ENCODE peak calls at places on chromosomes 3 and 15, in eight cellular contexts. One of them, this sample, is unnamed.

GRCh38 chr3:1987983-1988382 is 110.7 kb upstream of the CNTN4 start:
- DNase-seq in stomach: no peak
- DNase-seq in ACHN: peak; percentile 28
- DNase-seq in stimulated activated naive CD4-positive, alpha-beta T cell treated with Interleukin-2 at 50 U/mL for 16 hours: no peak
- DNase-seq in left cardiac atrium: no peak
- DNase-seq in transverse colon: peak; percentile 28
- DNase-seq in posterior vena cava: no peak
- DNase-seq in HT1080: peak; percentile 48
- DNase-seq in this sample: no peak

GRCh38 chr3:171806200-171807128 is 3.8 kb downstream of the PLD1 start:
- DNase-seq in stomach: no peak
- DNase-seq in ACHN: no peak
- DNase-seq in stimulated activated naive CD4-positive, alpha-beta T cell treated with Interleukin-2 at 50 U/mL for 16 hours: no peak
- DNase-seq in left cardiac atrium: no peak
- DNase-seq in transverse colon: no peak
- DNase-seq in posterior vena cava: no peak
- DNase-seq in HT1080: peak; percentile 69
- DNase-seq in this sample: no peak

GRCh38 chr3:150588027-150588830 is 14.9 kb upstream of the SELENOT start:
- DNase-seq in stomach: no peak
- DNase-seq in ACHN: no peak
- DNase-seq in stimulated activated naive CD4-positive, alpha-beta T cell treated with Interleukin-2 at 50 U/mL for 16 hours: no peak
- DNase-seq in left cardiac atrium: peak; percentile 59
- DNase-seq in transverse colon: no peak
- DNase-seq in posterior vena cava: peak; percentile 65
- DNase-seq in HT1080: no peak
- DNase-seq in this sample: no peak

GRCh38 chr3:46440531-46441294 is 24.0 kb downstream of the LTF start:
- DNase-seq in stomach: no peak
- DNase-seq in ACHN: no peak
- DNase-seq in stimulated activated naive CD4-positive, alpha-beta T cell treated with Interleukin-2 at 50 U/mL for 16 hours: peak; percentile 12
- DNase-seq in left cardiac atrium: no peak
- DNase-seq in transverse colon: peak; percentile 21
- DNase-seq in posterior vena cava: no peak
- DNase-seq in HT1080: no peak
- DNase-seq in this sample: no peak

GRCh38 chr3:190013943-190014924 is 106.5 kb downstream of the P3H2 start:
- DNase-seq in stomach: no peak
- DNase-seq in ACHN: no peak
- DNase-seq in stimulated activated naive CD4-positive, alpha-beta T cell treated with Interleukin-2 at 50 U/mL for 16 hours: no peak
- DNase-seq in left cardiac atrium: no peak
- DNase-seq in transverse colon: no peak
- DNase-seq in posterior vena cava: no peak
- DNase-seq in HT1080: no peak
- DNase-seq in this sample: no peak

GRCh38 chr15:47817825-47818681 is 100.7 kb downstream of the SEMA6D start:
- DNase-seq in stomach: no peak
- DNase-seq in ACHN: no peak
- DNase-seq in stimulated activated naive CD4-positive, alpha-beta T cell treated with Interleukin-2 at 50 U/mL for 16 hours: no peak
- DNase-seq in left cardiac atrium: no peak
- DNase-seq in transverse colon: no peak
- DNase-seq in posterior vena cava: no peak
- DNase-seq in HT1080: no peak
- DNase-seq in this sample: no peak

GRCh38 chr3:104873331-104873730 is 493.4 kb upstream of the ALCAM start:
- DNase-seq in stomach: no peak
- DNase-seq in ACHN: no peak
- DNase-seq in stimulated activated naive CD4-positive, alpha-beta T cell treated with Interleukin-2 at 50 U/mL for 16 hours: no peak
- DNase-seq in left cardiac atrium: no peak
- DNase-seq in transverse colon: no peak
- DNase-seq in posterior vena cava: no peak
- DNase-seq in HT1080: peak; percentile 11
- DNase-seq in this sample: no peak

GRCh38 chr3:32257042-32257441 is 18.6 kb downstream of the CMTM8 start:
- DNase-seq in stomach: no peak
- DNase-seq in ACHN: no peak
- DNase-seq in stimulated activated naive CD4-positive, alpha-beta T cell treated with Interleukin-2 at 50 U/mL for 16 hours: no peak
- DNase-seq in left cardiac atrium: no peak
- DNase-seq in transverse colon: no peak
- DNase-seq in posterior vena cava: no peak
- DNase-seq in HT1080: peak; percentile 69
- DNase-seq in this sample: no peak

GRCh38 chr3:38168988-38169363 is 3.6 kb downstream of the OXSR1 start:
- DNase-seq in stomach: no peak
- DNase-seq in ACHN: no peak
- DNase-seq in stimulated activated naive CD4-positive, alpha-beta T cell treated with Interleukin-2 at 50 U/mL for 16 hours: no peak
- DNase-seq in left cardiac atrium: no peak
- DNase-seq in transverse colon: no peak
- DNase-seq in posterior vena cava: no peak
- DNase-seq in HT1080: peak; percentile 47
- DNase-seq in this sample: no peak

GRCh38 chr3:96538186-96538585 is 276.2 kb upstream of the EPHA6 start:
- DNase-seq in stomach: no peak
- DNase-seq in ACHN: no peak
- DNase-seq in stimulated activated naive CD4-positive, alpha-beta T cell treated with Interleukin-2 at 50 U/mL for 16 hours: no peak
- DNase-seq in left cardiac atrium: no peak
- DNase-seq in transverse colon: no peak
- DNase-seq in posterior vena cava: no peak
- DNase-seq in HT1080: no peak
- DNase-seq in this sample: no peak

GRCh38 chr3:28050895-28051294 is 190.5 kb upstream of the CMC1 start:
- DNase-seq in stomach: no peak
- DNase-seq in ACHN: no peak
- DNase-seq in stimulated activated naive CD4-positive, alpha-beta T cell treated with Interleukin-2 at 50 U/mL for 16 hours: peak; percentile 14
- DNase-seq in left cardiac atrium: no peak
- DNase-seq in transverse colon: peak; percentile 21
- DNase-seq in posterior vena cava: no peak
- DNase-seq in HT1080: peak; percentile 91
- DNase-seq in this sample: peak; percentile 53

GRCh38 chr3:94561094-94561493 is 498.2 kb downstream of the NSUN3 start:
- DNase-seq in stomach: no peak
- DNase-seq in ACHN: no peak
- DNase-seq in stimulated activated naive CD4-positive, alpha-beta T cell treated with Interleukin-2 at 50 U/mL for 16 hours: no peak
- DNase-seq in left cardiac atrium: no peak
- DNase-seq in transverse colon: no peak
- DNase-seq in posterior vena cava: no peak
- DNase-seq in HT1080: no peak
- DNase-seq in this sample: no peak

GRCh38 chr3:195768831-195769303 is 42.9 kb downstream of the MUC4 start:
- DNase-seq in stomach: no peak
- DNase-seq in ACHN: no peak
- DNase-seq in stimulated activated naive CD4-positive, alpha-beta T cell treated with Interleukin-2 at 50 U/mL for 16 hours: no peak
- DNase-seq in left cardiac atrium: no peak
- DNase-seq in transverse colon: no peak
- DNase-seq in posterior vena cava: peak; percentile 76
- DNase-seq in HT1080: peak; percentile 69
- DNase-seq in this sample: no peak

GRCh38 chr15:85473455-85473854 is 93.1 kb downstream of the AKAP13 start:
- DNase-seq in stomach: no peak
- DNase-seq in ACHN: peak; percentile 30
- DNase-seq in stimulated activated naive CD4-positive, alpha-beta T cell treated with Interleukin-2 at 50 U/mL for 16 hours: no peak
- DNase-seq in left cardiac atrium: no peak
- DNase-seq in transverse colon: no peak
- DNase-seq in posterior vena cava: no peak
- DNase-seq in HT1080: peak; percentile 45
- DNase-seq in this sample: no peak

GRCh38 chr3:101567528-101568317 is 6.1 kb downstream of the TRMT10C start:
- DNase-seq in stomach: no peak
- DNase-seq in ACHN: no peak
- DNase-seq in stimulated activated naive CD4-positive, alpha-beta T cell treated with Interleukin-2 at 50 U/mL for 16 hours: peak; percentile 42
- DNase-seq in left cardiac atrium: no peak
- DNase-seq in transverse colon: no peak
- DNase-seq in posterior vena cava: no peak
- DNase-seq in HT1080: no peak
- DNase-seq in this sample: no peak

GRCh38 chr3:13149331-13150203 is 76.3 kb upstream of the IQSEC1 start:
- DNase-seq in stomach: no peak
- DNase-seq in ACHN: no peak
- DNase-seq in stimulated activated naive CD4-positive, alpha-beta T cell treated with Interleukin-2 at 50 U/mL for 16 hours: no peak
- DNase-seq in left cardiac atrium: no peak
- DNase-seq in transverse colon: peak; percentile 4
- DNase-seq in posterior vena cava: peak; percentile 3
- DNase-seq in HT1080: no peak
- DNase-seq in this sample: no peak

GRCh38 chr3:167110906-167111305 is 269.2 kb downstream of the ZBBX start:
- DNase-seq in stomach: no peak
- DNase-seq in ACHN: peak; percentile 42
- DNase-seq in stimulated activated naive CD4-positive, alpha-beta T cell treated with Interleukin-2 at 50 U/mL for 16 hours: no peak
- DNase-seq in left cardiac atrium: peak; percentile 17
- DNase-seq in transverse colon: no peak
- DNase-seq in posterior vena cava: no peak
- DNase-seq in HT1080: peak; percentile 92
- DNase-seq in this sample: peak; percentile 58

GRCh38 chr3:63687569-63688233 is 35.2 kb downstream of the SNTN start:
- DNase-seq in stomach: no peak
- DNase-seq in ACHN: no peak
- DNase-seq in stimulated activated naive CD4-positive, alpha-beta T cell treated with Interleukin-2 at 50 U/mL for 16 hours: no peak
- DNase-seq in left cardiac atrium: no peak
- DNase-seq in transverse colon: no peak
- DNase-seq in posterior vena cava: no peak
- DNase-seq in HT1080: peak; percentile 12
- DNase-seq in this sample: no peak

GRCh38 chr3:120730576-120731542 is 11.5 kb downstream of the RABL3 start:
- DNase-seq in stomach: no peak
- DNase-seq in ACHN: no peak
- DNase-seq in stimulated activated naive CD4-positive, alpha-beta T cell treated with Interleukin-2 at 50 U/mL for 16 hours: no peak
- DNase-seq in left cardiac atrium: no peak
- DNase-seq in transverse colon: no peak
- DNase-seq in posterior vena cava: no peak
- DNase-seq in HT1080: no peak
- DNase-seq in this sample: no peak

GRCh38 chr3:13715167-13715954 is 164.5 kb downstream of the WNT7A start:
- DNase-seq in stomach: peak; percentile 3
- DNase-seq in ACHN: no peak
- DNase-seq in stimulated activated naive CD4-positive, alpha-beta T cell treated with Interleukin-2 at 50 U/mL for 16 hours: no peak
- DNase-seq in left cardiac atrium: no peak
- DNase-seq in transverse colon: no peak
- DNase-seq in posterior vena cava: peak; percentile 51
- DNase-seq in HT1080: no peak
- DNase-seq in this sample: no peak

GRCh38 chr3:195591852-195592251 is 8.1 kb upstream of the APOD start:
- DNase-seq in stomach: no peak
- DNase-seq in ACHN: no peak
- DNase-seq in stimulated activated naive CD4-positive, alpha-beta T cell treated with Interleukin-2 at 50 U/mL for 16 hours: no peak
- DNase-seq in left cardiac atrium: no peak
- DNase-seq in transverse colon: no peak
- DNase-seq in posterior vena cava: no peak
- DNase-seq in HT1080: no peak
- DNase-seq in this sample: no peak

GRCh38 chr3:150958694-150959093 is 13.8 kb downstream of the CLRN1 start:
- DNase-seq in stomach: no peak
- DNase-seq in ACHN: no peak
- DNase-seq in stimulated activated naive CD4-positive, alpha-beta T cell treated with Interleukin-2 at 50 U/mL for 16 hours: no peak
- DNase-seq in left cardiac atrium: no peak
- DNase-seq in transverse colon: no peak
- DNase-seq in posterior vena cava: no peak
- DNase-seq in HT1080: no peak
- DNase-seq in this sample: no peak

GRCh38 chr3:189392969-189393368 is 221.2 kb downstream of the TPRG1 start:
- DNase-seq in stomach: peak; percentile 71
- DNase-seq in ACHN: no peak
- DNase-seq in stimulated activated naive CD4-positive, alpha-beta T cell treated with Interleukin-2 at 50 U/mL for 16 hours: no peak
- DNase-seq in left cardiac atrium: no peak
- DNase-seq in transverse colon: peak; percentile 78
- DNase-seq in posterior vena cava: no peak
- DNase-seq in HT1080: peak; percentile 78
- DNase-seq in this sample: no peak

GRCh38 chr3:50811893-50812292 is 137.2 kb downstream of the DOCK3 start:
- DNase-seq in stomach: no peak
- DNase-seq in ACHN: no peak
- DNase-seq in stimulated activated naive CD4-positive, alpha-beta T cell treated with Interleukin-2 at 50 U/mL for 16 hours: no peak
- DNase-seq in left cardiac atrium: no peak
- DNase-seq in transverse colon: no peak
- DNase-seq in posterior vena cava: no peak
- DNase-seq in HT1080: no peak
- DNase-seq in this sample: no peak

GRCh38 chr15:78316211-78317077 is 17.0 kb upstream of the SKIC8 start:
- DNase-seq in stomach: peak; percentile 61
- DNase-seq in ACHN: no peak
- DNase-seq in stimulated activated naive CD4-positive, alpha-beta T cell treated with Interleukin-2 at 50 U/mL for 16 hours: no peak
- DNase-seq in left cardiac atrium: no peak
- DNase-seq in transverse colon: peak; percentile 81
- DNase-seq in posterior vena cava: peak; percentile 68
- DNase-seq in HT1080: no peak
- DNase-seq in this sample: peak; percentile 84

GRCh38 chr3:88863196-88863595 is 244.2 kb upstream of the EPHA3 start:
- DNase-seq in stomach: no peak
- DNase-seq in ACHN: no peak
- DNase-seq in stimulated activated naive CD4-positive, alpha-beta T cell treated with Interleukin-2 at 50 U/mL for 16 hours: no peak
- DNase-seq in left cardiac atrium: no peak
- DNase-seq in transverse colon: no peak
- DNase-seq in posterior vena cava: no peak
- DNase-seq in HT1080: no peak
- DNase-seq in this sample: no peak

GRCh38 chr3:15011174-15011573 is 53.9 kb downstream of the MRPS25 start:
- DNase-seq in stomach: no peak
- DNase-seq in ACHN: no peak
- DNase-seq in stimulated activated naive CD4-positive, alpha-beta T cell treated with Interleukin-2 at 50 U/mL for 16 hours: no peak
- DNase-seq in left cardiac atrium: no peak
- DNase-seq in transverse colon: no peak
- DNase-seq in posterior vena cava: no peak
- DNase-seq in HT1080: peak; percentile 7
- DNase-seq in this sample: no peak

GRCh38 chr3:188236241-188236640 is 82.3 kb downstream of the LPP start:
- DNase-seq in stomach: no peak
- DNase-seq in ACHN: no peak
- DNase-seq in stimulated activated naive CD4-positive, alpha-beta T cell treated with Interleukin-2 at 50 U/mL for 16 hours: no peak
- DNase-seq in left cardiac atrium: no peak
- DNase-seq in transverse colon: no peak
- DNase-seq in posterior vena cava: no peak
- DNase-seq in HT1080: no peak
- DNase-seq in this sample: no peak

This sample was measured in putamen.